ENCODE peak calls at places on chromosome 15, in eight cellular contexts. Y is non-pigmented ciliary epithelial cell, H is NCI-H1930, A is HTR-8/SVneo, X is COR-L47, V is GM12892, F is AG08395, T is thoracic aorta. K is an unnamed sample.

GRCh38 chr15:40282144-40282869 is 557 bp downstream of the ANKRD63 start:
- DNase-seq in Y (no peak), H (peak; percentile 42), A (peak; percentile 48), X (peak; percentile 46), V (peak; percentile 71), F (peak; percentile 28), T (no peak), K (no peak)

GRCh38 chr15:64464271-64465005 is 4.1 kb downstream of the ZNF609 start:
- DNase-seq in Y (no peak), H (peak; percentile 2), A (no peak), X (peak; percentile 61), V (no peak), F (peak; percentile 36), T (no peak), K (no peak)

GRCh38 chr15:89767411-89767915 is 8.7 kb upstream of the MESP2 start:
- DNase-seq in Y (no peak), H (no peak), A (no peak), X (no peak), V (no peak), F (no peak), T (no peak), K (no peak)

GRCh38 chr15:92155941-92156340 is 237.7 kb upstream of the ST8SIA2 start:
- DNase-seq in Y (no peak), H (no peak), A (no peak), X (no peak), V (no peak), F (no peak), T (no peak), K (no peak)

GRCh38 chr15:75063338-75063737 is 39.9 kb downstream of the PPCDC start:
- DNase-seq in Y (no peak), H (no peak), A (no peak), X (no peak), V (no peak), F (no peak), T (no peak), K (no peak)

GRCh38 chr15:57610130-57610529 is 18.4 kb downstream of the MYZAP start:
- DNase-seq in Y (peak; percentile 20), H (no peak), A (peak; percentile 46), X (no peak), V (no peak), F (peak; percentile 45), T (no peak), K (no peak)

GRCh38 chr15:31108836-31109235 is 7.3 kb upstream of the TRPM1 start:
- DNase-seq in Y (no peak), H (no peak), A (no peak), X (no peak), V (no peak), F (no peak), T (no peak), K (no peak)

GRCh38 chr15:96066852-96067490 is 263.5 kb upstream of the NR2F2 start:
- DNase-seq in Y (no peak), H (no peak), A (no peak), X (no peak), V (no peak), F (no peak), T (no peak), K (no peak)

GRCh38 chr15:57333487-57333886 is 42.8 kb upstream of the CGNL1 start:
- DNase-seq in Y (peak; percentile 19), H (no peak), A (no peak), X (no peak), V (no peak), F (no peak), T (no peak), K (no peak)

GRCh38 chr15:68204776-68205557 is at the start of gene CALML4:
- DNase-seq in Y (no peak), H (no peak), A (no peak), X (no peak), V (no peak), F (peak; percentile 73), T (no peak), K (no peak)

GRCh38 chr15:80404057-80404718 is at the start of gene ARNT2:
- DNase-seq in Y (no peak), H (peak; percentile 30), A (peak; percentile 30), X (peak; percentile 57), V (peak; percentile 20), F (peak; percentile 45), T (no peak), K (no peak)

GRCh38 chr15:48076454-48076853 is 44.3 kb upstream of the SLC24A5 start:
- DNase-seq in Y (no peak), H (no peak), A (no peak), X (no peak), V (no peak), F (no peak), T (no peak), K (no peak)

GRCh38 chr15:59657635-59658125 is 365 bp upstream of the GTF2A2 start:
- DNase-seq in Y (no peak), H (no peak), A (no peak), X (no peak), V (no peak), F (no peak), T (no peak), K (no peak)

GRCh38 chr15:67400890-67401289 is 120.0 kb upstream of the C15orf61 start:
- DNase-seq in Y (no peak), H (no peak), A (no peak), X (no peak), V (no peak), F (no peak), T (no peak), K (no peak)

GRCh38 chr15:63593705-63594671 is 3.2 kb upstream of the FBXL22 start:
- DNase-seq in Y (no peak), H (no peak), A (no peak), X (no peak), V (no peak), F (no peak), T (no peak), K (no peak)

GRCh38 chr15:100858294-100858693 is 21.3 kb upstream of the ALDH1A3 start:
- DNase-seq in Y (no peak), H (no peak), A (no peak), X (no peak), V (no peak), F (no peak), T (no peak), K (no peak)

GRCh38 chr15:66955871-66956585 is 109.4 kb upstream of the SMAD3 start:
- DNase-seq in Y (no peak), H (no peak), A (peak; percentile 27), X (no peak), V (no peak), F (no peak), T (no peak), K (no peak)

GRCh38 chr15:40633178-40633577 is 39.1 kb downstream of the KNL1 start:
- DNase-seq in Y (peak; percentile 13), H (no peak), A (no peak), X (no peak), V (no peak), F (no peak), T (no peak), K (no peak)

GRCh38 chr15:45091581-45091980 is 22.4 kb downstream of the DUOX2 start:
- DNase-seq in Y (no peak), H (no peak), A (no peak), X (no peak), V (no peak), F (no peak), T (no peak), K (no peak)

GRCh38 chr15:63439536-63440264 is 58.1 kb upstream of the CA12 start:
- DNase-seq in Y (no peak), H (no peak), A (no peak), X (no peak), V (no peak), F (peak; percentile 58), T (no peak), K (no peak)

GRCh38 chr15:68258684-68259083 is 18.9 kb upstream of the FEM1B start:
- DNase-seq in Y (no peak), H (no peak), A (no peak), X (no peak), V (no peak), F (no peak), T (no peak), K (no peak)

GRCh38 chr15:69782809-69783208 is 314.9 kb downstream of the TLE3 start:
- DNase-seq in Y (no peak), H (peak; percentile 55), A (no peak), X (no peak), V (no peak), F (no peak), T (no peak), K (no peak)

GRCh38 chr15:42107483-42107882 is 13.1 kb upstream of the PLA2G4D start:
- DNase-seq in Y (no peak), H (no peak), A (no peak), X (peak; percentile 94), V (no peak), F (no peak), T (no peak), K (no peak)

GRCh38 chr15:23736291-23736690 is 49.2 kb upstream of the NDN start:
- DNase-seq in Y (no peak), H (no peak), A (no peak), X (no peak), V (no peak), F (no peak), T (no peak), K (no peak)

GRCh38 chr15:57251308-57251707 is 125.0 kb upstream of the CGNL1 start:
- DNase-seq in Y (no peak), H (peak; percentile 42), A (no peak), X (no peak), V (no peak), F (no peak), T (no peak), K (no peak)

GRCh38 chr15:65192016-65192415 is 6.9 kb upstream of the CLPX start:
- DNase-seq in Y (no peak), H (no peak), A (no peak), X (no peak), V (no peak), F (peak; percentile 30), T (no peak), K (no peak)

GRCh38 chr15:76575177-76576078 is 238.9 kb downstream of the ISL2 start:
- DNase-seq in Y (no peak), H (no peak), A (no peak), X (no peak), V (no peak), F (no peak), T (no peak), K (no peak)

GRCh38 chr15:100167884-100168375 is 173.8 kb downstream of the ADAMTS17 start:
- DNase-seq in Y (no peak), H (no peak), A (no peak), X (no peak), V (no peak), F (no peak), T (no peak), K (no peak)

GRCh38 chr15:41876007-41876406 is 17.8 kb downstream of the SPTBN5 start:
- DNase-seq in Y (no peak), H (no peak), A (no peak), X (no peak), V (no peak), F (no peak), T (no peak), K (no peak)

GRCh38 chr15:36392666-36393266 is 186.7 kb upstream of the CDIN1 start:
- DNase-seq in Y (no peak), H (no peak), A (no peak), X (no peak), V (no peak), F (no peak), T (no peak), K (no peak)

GRCh38 chr15:59886476-59886875 is 117.6 kb upstream of the FOXB1 start:
- DNase-seq in Y (no peak), H (no peak), A (no peak), X (peak; percentile 30), V (no peak), F (no peak), T (no peak), K (no peak)

K was measured in NCI-H187 treated with DMSO at 0.1 percent for 48 hours.